ENCODE peak calls at places on chromosomes 5 and 9, in four cellular contexts. Z is ELR, K is stromal cell of bone marrow, I is Calu3. X is an unnamed sample.

GRCh38 chr9:81384911-81385310 is 304.4 kb downstream of the TLE1 start:
- DNase-seq in Z (no peak), K (no peak), I (no peak), X (no peak)

GRCh38 chr9:121738391-121738790 is 87.0 kb downstream of the DAB2IP start:
- DNase-seq in Z (no peak), K (no peak), I (no peak), X (no peak)

GRCh38 chr5:134549714-134550113 is 24.2 kb downstream of the JADE2 start:
- DNase-seq in Z (peak), K (peak), I (no peak), X (peak)

GRCh38 chr9:70749066-70749465 is 334.6 kb upstream of the KLF9 start:
- DNase-seq in Z (no peak), K (no peak), I (no peak), X (no peak)

GRCh38 chr5:14915291-14915976 is 43.9 kb upstream of the ANKH start:
- DNase-seq in Z (no peak), K (peak), I (no peak), X (peak)

GRCh38 chr5:160083012-160083436 is 36.2 kb downstream of the PWWP2A start:
- DNase-seq in Z (peak), K (peak), I (no peak), X (peak)

GRCh38 chr9:34823778-34824177 is 113.8 kb upstream of the CCL21 start:
- DNase-seq in Z (no peak), K (no peak), I (no peak), X (no peak)

GRCh38 chr5:107567901-107568671 is 102.7 kb downstream of the EFNA5 start:
- DNase-seq in Z (no peak), K (no peak), I (no peak), X (no peak)

GRCh38 chr9:34994429-34995287 is 5.1 kb downstream of the DNAJB5 start:
- DNase-seq in Z (peak), K (no peak), I (peak), X (peak)

GRCh38 chr5:115979628-115980041 is 17.4 kb downstream of the LVRN start:
- DNase-seq in Z (peak), K (peak), I (no peak), X (no peak)

GRCh38 chr5:107889387-107889786 is 218.7 kb upstream of the EFNA5 start:
- DNase-seq in Z (no peak), K (no peak), I (no peak), X (no peak)

GRCh38 chr9:127778280-127779135 is at the start of gene SH2D3C:
- DNase-seq in Z (no peak), K (no peak), I (no peak), X (no peak)

GRCh38 chr5:147966829-147967228 is 60.5 kb upstream of the C5orf46 start:
- DNase-seq in Z (no peak), K (no peak), I (no peak), X (no peak)

GRCh38 chr9:26234865-26235264 is 556.6 kb upstream of the TUSC1 start:
- DNase-seq in Z (peak), K (no peak), I (no peak), X (no peak)

GRCh38 chr5:53980061-53980460 is 330.3 kb downstream of the ARL15 start:
- DNase-seq in Z (no peak), K (no peak), I (no peak), X (no peak)

GRCh38 chr5:119470851-119471451 is 18.7 kb downstream of the HSD17B4 start:
- DNase-seq in Z (peak), K (peak), I (peak), X (peak)

GRCh38 chr5:141815051-141815795 is 63.0 kb downstream of the PCDH1 start:
- DNase-seq in Z (no peak), K (no peak), I (no peak), X (no peak)

GRCh38 chr5:108642170-108642906 is 105.4 kb upstream of the FER start:
- DNase-seq in Z (peak), K (peak), I (peak), X (peak)

GRCh38 chr5:3944930-3945329 is 349.3 kb downstream of the IRX1 start:
- DNase-seq in Z (no peak), K (no peak), I (no peak), X (no peak)

GRCh38 chr9:85600675-85601263 is 141.0 kb downstream of the AGTPBP1 start:
- DNase-seq in Z (no peak), K (no peak), I (no peak), X (no peak)

GRCh38 chr5:128132499-128132898 is 48.9 kb downstream of the SLC12A2 start:
- DNase-seq in Z (no peak), K (no peak), I (no peak), X (no peak)

GRCh38 chr5:82205005-82205404 is 73.1 kb downstream of the RPS23 start:
- DNase-seq in Z (no peak), K (no peak), I (no peak), X (no peak)

GRCh38 chr5:911601-912000 is 18.9 kb downstream of the TRIP13 start:
- DNase-seq in Z (peak), K (no peak), I (no peak), X (peak)

GRCh38 chr5:122863721-122864120 is 18.3 kb downstream of the SNX24 start:
- DNase-seq in Z (no peak), K (no peak), I (no peak), X (no peak)

GRCh38 chr9:68860423-68860822 is 153.5 kb downstream of the PRKACG start:
- DNase-seq in Z (no peak), K (no peak), I (no peak), X (no peak)

GRCh38 chr9:90022474-90022873 is 417.7 kb downstream of the GADD45G start:
- DNase-seq in Z (no peak), K (no peak), I (no peak), X (no peak)

GRCh38 chr5:117455236-117456233 is 880.9 kb upstream of the SEMA6A start:
- DNase-seq in Z (no peak), K (no peak), I (peak), X (no peak)

GRCh38 chr5:139658501-139658927 is 10.4 kb downstream of the CXXC5 start:
- DNase-seq in Z (no peak), K (peak), I (no peak), X (peak)

X was measured in Daoy.